ENCODE peak calls at places on chromosomes 7 and 10, in eight cellular contexts. C is NT2/D1, F is HCT116, O is upper lobe of left lung, N is right cardiac atrium, T is adrenal gland, Y is breast epithelium, K is fibroblast of lung. R is an unnamed sample. For H3K9me3 and H3K4me1, the result is how much of the 10 kb centered on the place peaks cover.

GRCh38 chr7:106568002-106568679 is 92.8 kb downstream of the CCDC71L start:
- DNase-seq in C (no peak), F (no peak), O (no peak), N (no peak), T (no peak), Y (no peak), K (no peak), R (no peak)

GRCh38 chr10:26829810-26830515 is 30.8 kb downstream of the ABI1 start:
- DNase-seq in C (no peak), F (no peak), O (no peak), N (no peak), T (no peak), Y (no peak), K (no peak), R (no peak)

GRCh38 chr10:108957681-108958080 is 965.6 kb downstream of the XPNPEP1 start:
- DNase-seq in C (no peak), F (no peak), O (no peak), N (no peak), T (no peak), Y (no peak), K (peak), R (no peak)

GRCh38 chr10:32318476-32318896 is 28.5 kb downstream of the EPC1 start:
- DNase-seq in C (no peak), F (no peak), O (no peak), N (no peak), T (peak), Y (no peak), K (no peak), R (no peak)

GRCh38 chr7:2632717-2633537 is 1.1 kb downstream of the TTYH3 start:
- DNase-seq in C (no peak), F (peak), O (peak), N (peak), T (peak), Y (peak), K (peak), R (no peak)

GRCh38 chr7:117728858-117729257 is 144.4 kb downstream of the CTTNBP2 start:
- DNase-seq in C (no peak), F (no peak), O (no peak), N (no peak), T (no peak), Y (no peak), K (no peak), R (no peak)

GRCh38 chr10:70916241-70916640 is 27.9 kb upstream of the PCBD1 start:
- DNase-seq in C (no peak), F (no peak), O (no peak), N (no peak), T (no peak), Y (no peak), K (no peak), R (no peak)

GRCh38 chr10:124197301-124198148 is 104.1 kb upstream of the CHST15 start:
- DNase-seq in C (no peak), F (no peak), O (peak), N (no peak), T (no peak), Y (no peak), K (no peak), R (no peak)

GRCh38 chr7:20542594-20542993 is 72.9 kb upstream of the ABCB5 start:
- DNase-seq in C (no peak), F (no peak), O (no peak), N (peak), T (peak), Y (no peak), K (peak), R (no peak)

GRCh38 chr10:87678302-87678701 is 18.6 kb downstream of the PAPSS2 start:
- DNase-seq in C (no peak), F (no peak), O (no peak), N (no peak), T (no peak), Y (no peak), K (no peak), R (no peak)

GRCh38 chr10:83562381-83562780 is 576.9 kb upstream of the GHITM start:
- DNase-seq in C (no peak), F (no peak), O (no peak), N (no peak), T (no peak), Y (no peak), K (no peak), R (no peak)

GRCh38 chr7:50502001-50502684 is 52.0 kb upstream of the FIGNL1 start:
- DNase-seq in C (no peak), F (no peak), O (peak), N (peak), T (peak), Y (peak), K (peak), R (no peak)

GRCh38 chr7:86908948-86909347 is 150.5 kb downstream of the ELAPOR2 start:
- DNase-seq in C (peak), F (no peak), O (no peak), N (no peak), T (no peak), Y (no peak), K (peak), R (no peak)

GRCh38 chr10:31929986-31930675 is 1.5 kb upstream of the ARHGAP12 start:
- DNase-seq in C (no peak), F (no peak), O (no peak), N (no peak), T (no peak), Y (no peak), K (no peak), R (no peak)

GRCh38 chr10:73907841-73908517 is 3.0 kb upstream of the PLAU start:
- DNase-seq in C (no peak), F (no peak), O (no peak), N (peak), T (peak), Y (no peak), K (peak), R (no peak)

GRCh38 chr10:120593693-120594092 is 136.7 kb downstream of the PLPP4 start:
- DNase-seq in C (no peak), F (no peak), O (no peak), N (no peak), T (no peak), Y (no peak), K (no peak), R (no peak)

GRCh38 chr7:77866791-77867190 is 68.2 kb downstream of the PHTF2 start:
- DNase-seq in C (no peak), F (no peak), O (no peak), N (no peak), T (no peak), Y (no peak), K (peak), R (no peak)

GRCh38 chr10:113180401-113181154 is 230.5 kb downstream of the TCF7L2 start:
- DNase-seq in C (no peak), F (no peak), O (peak), N (peak), T (no peak), Y (no peak), K (no peak), R (no peak)

GRCh38 chr10:132016514-132016913 is 34.8 kb upstream of the BNIP3 start:
- DNase-seq in C (no peak), F (no peak), O (no peak), N (no peak), T (no peak), Y (no peak), K (no peak), R (no peak)

GRCh38 chr7:138948403-138948802 is 32.8 kb downstream of the KIAA1549 start:
- DNase-seq in C (no peak), F (no peak), O (no peak), N (no peak), T (no peak), Y (no peak), K (no peak), R (no peak)

GRCh38 chr10:6274040-6274439 is 71.3 kb downstream of the PFKFB3 start:
- DNase-seq in C (no peak), F (no peak), O (no peak), N (no peak), T (no peak), Y (no peak), K (no peak), R (no peak)

GRCh38 chr7:1675673-1676549 is 5.8 kb downstream of the ELFN1 start:
- DNase-seq in C (no peak), F (no peak), O (peak), N (peak), T (peak), Y (no peak), K (no peak), R (no peak)

GRCh38 chr10:11430421-11431275 is 180.8 kb downstream of the USP6NL start:
- DNase-seq in C (no peak), F (no peak), O (no peak), N (no peak), T (no peak), Y (no peak), K (no peak), R (no peak)

GRCh38 chr10:101079874-101080273 is 18.1 kb downstream of the KAZALD1 start:
- DNase-seq in C (no peak), F (no peak), O (no peak), N (no peak), T (no peak), Y (no peak), K (no peak), R (no peak)

GRCh38 chr10:42623929-42624328 is 14.4 kb downstream of the ZNF33B start:
- DNase-seq in C (no peak), F (no peak), O (no peak), N (no peak), T (no peak), Y (no peak), K (no peak), R (no peak)

DNA sequence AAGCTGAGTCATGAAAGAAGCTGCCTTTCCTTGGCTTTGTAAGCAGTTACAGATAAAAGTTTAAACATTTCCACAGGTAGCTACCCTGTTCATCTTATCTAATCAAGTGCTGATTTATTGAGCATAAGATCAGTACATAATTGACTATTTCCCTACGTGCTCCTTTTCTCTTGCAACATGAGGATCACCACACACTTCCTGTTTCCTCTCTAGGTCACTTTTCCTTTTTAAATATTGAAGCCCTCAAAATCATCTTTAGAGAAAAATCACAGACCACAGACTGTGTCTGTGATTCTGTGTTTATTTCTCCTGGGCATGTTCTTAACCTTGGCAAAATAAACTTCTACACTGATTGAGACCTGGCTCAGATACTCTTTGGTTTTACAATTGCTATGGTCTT is 69.5 kb downstream of the ZNF37A start:
- DNase-seq in C (no peak), F (no peak), O (no peak), N (no peak), T (no peak), Y (no peak), K (no peak), R (no peak)
- H3K9me3 ChIP-seq in C (under half), F (under half), O (under half), N (under half), T (under half), Y (under half), K (under half), R (under half)

GRCh38 chr10:80523776-80524175 is 13.9 kb upstream of the SH2D4B start:
- DNase-seq in C (no peak), F (no peak), O (no peak), N (no peak), T (no peak), Y (no peak), K (no peak), R (no peak)
- H3K4me1 ChIP-seq in C (under half), F (under half), O (under half), N (under half), T (under half), Y (under half), K (under half), R (under half)

GRCh38 chr7:5656233-5656632 is 125.2 kb downstream of the RNF216 start:
- DNase-seq in C (no peak), F (no peak), O (no peak), N (no peak), T (no peak), Y (no peak), K (no peak), R (no peak)

GRCh38 chr7:5652118-5652517 is 129.3 kb downstream of the RNF216 start:
- DNase-seq in C (no peak), F (no peak), O (no peak), N (no peak), T (no peak), Y (no peak), K (no peak), R (no peak)

GRCh38 chr7:5652829-5653228 is 128.6 kb downstream of the RNF216 start:
- DNase-seq in C (no peak), F (no peak), O (no peak), N (no peak), T (no peak), Y (no peak), K (no peak), R (no peak)

GRCh38 chr7:5649658-5650057 is 131.8 kb downstream of the RNF216 start:
- DNase-seq in C (no peak), F (no peak), O (no peak), N (no peak), T (no peak), Y (no peak), K (no peak), R (no peak)

DNA sequence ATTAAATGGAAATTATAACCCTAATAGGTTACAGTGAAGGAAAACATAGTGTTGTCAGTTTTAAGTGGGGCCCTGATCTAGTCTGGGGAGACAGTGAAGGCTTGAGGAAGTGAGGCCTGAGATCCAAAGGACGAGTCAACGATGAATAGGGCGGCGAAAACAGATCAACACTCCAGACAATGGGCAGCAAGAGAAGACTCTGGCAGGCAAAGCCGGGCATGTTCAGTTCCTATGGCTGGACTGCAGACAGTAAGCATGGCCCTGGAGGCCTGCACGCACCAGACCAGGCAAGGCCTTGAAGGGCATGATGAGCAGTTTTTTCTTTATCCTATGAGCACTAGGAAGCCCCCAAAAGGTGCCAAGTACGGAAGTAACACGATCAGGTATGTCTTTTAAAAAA is 127.8 kb downstream of the RNF216 start:
- DNase-seq in C (no peak), F (no peak), O (no peak), N (no peak), T (no peak), Y (no peak), K (no peak), R (no peak)
- H3K4me3 ChIP-seq in C (no peak), F (no peak), O (no peak), N (no peak), T (no peak), Y (no peak), K (no peak), R (no peak)

GRCh38 chr7:64612452-64612851 is 49.6 kb upstream of the ZNF680 start:
- DNase-seq in C (no peak), F (no peak), O (no peak), N (no peak), T (no peak), Y (no peak), K (no peak), R (no peak)

GRCh38 chr7:64610997-64611396 is 48.1 kb upstream of the ZNF680 start:
- DNase-seq in C (no peak), F (no peak), O (no peak), N (no peak), T (no peak), Y (no peak), K (no peak), R (no peak)

GRCh38 chr7:64606385-64606784 is 43.5 kb upstream of the ZNF680 start:
- DNase-seq in C (no peak), F (no peak), O (no peak), N (no peak), T (no peak), Y (no peak), K (no peak), R (no peak)

GRCh38 chr7:64611717-64612116 is 48.8 kb upstream of the ZNF680 start:
- DNase-seq in C (no peak), F (no peak), O (no peak), N (no peak), T (no peak), Y (no peak), K (no peak), R (no peak)

GRCh38 chr7:64608116-64608910 is 45.4 kb upstream of the ZNF680 start:
- DNase-seq in C (no peak), F (no peak), O (no peak), N (no peak), T (no peak), Y (no peak), K (no peak), R (no peak)
- H3K9me3 ChIP-seq in C (under half), F (under half), O (under half), N (under half), T (under half), Y (under half), K (under half), R (under half)

R was measured in iPS DF 6.9.